ENCODE peak calls at places on chromosomes 2 and 18, in eight cellular contexts. M is IMR-90; L is thyroid gland; Y is Karpas-422; K is adrenal gland; N is OCI-LY7; V is breast epithelium; G is CD8-positive, alpha-beta memory T cell. T is an unnamed sample. For H3K4me1, the result is how much of the 10 kb centered on the place peaks cover.

GRCh38 chr18:51278045-51278649 is 80.7 kb upstream of the MEX3C start:
- DNase-seq in G (no peak), L (peak), M (no peak), V (no peak), K (peak), N (peak), Y (peak), T (no peak)

GRCh38 chr2:200208041-200208440 is 98.5 kb upstream of the SPATS2L start:
- DNase-seq in V (no peak), K (no peak), N (no peak), M (no peak), Y (peak), G (no peak), L (no peak), T (no peak)

GRCh38 chr2:239770240-239770639 is 254.9 kb downstream of the NDUFA10 start:
- DNase-seq in G (no peak), M (no peak), V (peak), K (no peak), N (no peak), L (no peak), Y (no peak), T (no peak)

GRCh38 chr18:22230403-22231042 is 61.1 kb downstream of the GATA6 start:
- DNase-seq in V (no peak), M (peak), N (no peak), Y (no peak), G (no peak), K (no peak), L (no peak), T (no peak)

GRCh38 chr2:189298038-189298437 is 118.5 kb upstream of the COL5A2 start:
- DNase-seq in M (peak), N (no peak), G (no peak), K (no peak), L (no peak), V (no peak), Y (no peak), T (no peak)

GRCh38 chr2:86211033-86211795 is 12.0 kb downstream of the MRPL35 start:
- DNase-seq in Y (peak), M (no peak), N (no peak), G (no peak), V (no peak), K (no peak), L (peak), T (no peak)

GRCh38 chr2:146837857-146838256 is 1007.0 kb upstream of the ACVR2A start:
- DNase-seq in G (no peak), Y (no peak), N (no peak), M (no peak), V (no peak), L (no peak), K (no peak), T (no peak)

GRCh38 chr18:56389190-56389589 is 249.2 kb downstream of the TXNL1 start:
- DNase-seq in N (no peak), K (no peak), L (peak), G (no peak), V (no peak), Y (no peak), M (peak), T (no peak)

GRCh38 chr18:2910261-2910660 is 63.5 kb downstream of the EMILIN2 start:
- DNase-seq in G (no peak), L (no peak), Y (no peak), N (no peak), K (no peak), M (no peak), V (no peak), T (no peak)

GRCh38 chr2:141770511-141770910 is 360.3 kb downstream of the LRP1B start:
- DNase-seq in G (no peak), V (no peak), N (no peak), Y (no peak), K (no peak), M (no peak), L (peak), T (no peak)

GRCh38 chr2:48343571-48344440 is 186.1 kb upstream of the STON1 start:
- DNase-seq in G (no peak), V (no peak), M (peak), Y (no peak), L (no peak), N (no peak), K (no peak), T (peak)

GRCh38 chr18:56413862-56414261 is 224.5 kb downstream of the TXNL1 start:
- DNase-seq in V (no peak), N (no peak), L (no peak), G (no peak), M (no peak), K (no peak), Y (no peak), T (no peak)

GRCh38 chr2:80364511-80365212 is 60.1 kb upstream of the LRRTM1 start:
- DNase-seq in V (no peak), N (no peak), Y (no peak), G (no peak), M (no peak), K (no peak), L (no peak), T (no peak)

DNA sequence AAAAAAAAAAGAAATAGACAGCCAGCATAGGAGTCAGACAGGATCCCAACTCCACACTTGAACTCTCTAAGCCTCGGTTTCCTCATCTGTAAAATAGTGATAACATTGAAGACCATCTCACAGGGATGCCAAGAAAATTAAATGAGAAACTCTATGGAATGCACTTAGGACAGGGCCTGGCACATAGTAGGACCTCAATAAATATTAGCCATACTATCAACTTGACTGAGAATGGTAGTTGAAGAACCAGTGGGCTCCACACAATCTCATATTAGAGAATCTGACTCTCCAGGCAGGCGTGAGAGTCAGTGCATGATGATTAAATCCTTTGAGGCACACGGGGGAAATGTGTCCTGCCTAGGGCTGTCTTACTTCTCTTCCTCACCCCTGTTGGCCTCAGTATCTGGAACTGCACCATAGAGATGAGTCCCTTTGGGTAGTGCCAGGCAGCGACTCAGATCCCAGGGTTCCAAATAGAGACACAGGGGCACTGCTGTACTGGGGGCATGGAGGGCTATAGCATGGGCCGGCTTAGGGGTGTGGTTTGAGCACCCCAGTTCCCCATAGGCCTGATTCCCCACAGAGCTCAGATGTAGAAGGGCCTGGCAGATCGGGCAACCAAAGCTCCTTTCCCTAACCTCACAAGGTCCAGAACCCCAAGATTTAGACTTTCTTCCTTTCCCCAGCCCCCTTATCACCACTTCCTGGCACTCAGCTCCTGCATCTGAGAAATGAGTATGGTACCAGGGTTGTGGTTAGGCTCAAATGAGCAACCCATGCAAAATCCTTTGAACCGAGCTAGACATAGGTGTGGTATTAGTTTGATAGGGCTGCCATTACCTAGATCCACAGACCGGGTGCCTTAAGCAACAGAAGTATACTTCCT is 51.3 kb upstream of the CAB39 start:
- DNase-seq in Y (no peak), G (peak), N (no peak), V (no peak), M (no peak), L (no peak), K (no peak), T (peak)
- H3K4me1 ChIP-seq in Y (under half), G (half or more), N (under half), V (under half), M (under half), L (under half), K (under half), T (half or more)

DNA sequence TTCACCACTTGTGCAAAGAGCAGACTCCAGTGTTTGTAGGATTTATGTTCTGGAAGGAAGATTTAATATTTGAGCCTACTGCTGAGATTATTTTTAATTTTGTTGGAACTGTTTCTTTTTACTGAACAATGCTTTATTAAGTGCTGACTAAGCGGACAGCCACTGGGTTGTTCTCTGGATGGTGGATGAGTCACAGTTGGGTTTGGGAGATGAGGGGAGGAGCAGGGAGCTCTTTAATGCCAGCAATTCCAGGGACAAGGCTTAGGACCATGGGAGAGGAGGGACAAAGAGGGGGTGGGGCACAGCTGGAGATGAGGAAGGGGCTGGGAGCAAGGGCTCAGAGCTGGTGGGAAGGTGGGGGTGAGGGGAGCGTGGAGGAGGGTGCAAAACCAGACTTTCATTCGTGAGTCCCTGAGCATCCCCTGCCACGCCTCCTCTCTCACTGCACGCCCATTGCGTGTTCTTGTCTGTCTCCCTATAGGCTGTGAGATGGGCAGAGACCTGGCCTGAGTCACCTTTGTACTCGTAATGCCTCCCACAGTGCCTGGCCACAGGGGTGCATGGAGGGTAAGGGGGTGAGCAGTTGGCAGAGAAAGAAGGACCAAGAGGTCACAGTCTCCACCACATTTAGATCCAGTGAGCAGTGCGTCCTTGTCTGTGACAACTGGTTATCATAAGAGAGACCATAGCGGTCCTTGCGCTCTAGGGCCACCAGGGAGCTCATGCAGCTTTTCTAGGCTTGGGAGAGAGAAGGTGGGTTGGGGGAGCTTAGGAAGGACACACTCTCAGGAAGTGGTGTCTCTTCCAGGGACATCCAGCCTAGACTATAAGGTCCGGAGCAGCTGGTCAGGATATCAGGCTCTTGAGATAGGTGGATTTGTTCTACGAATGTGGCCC is 18.4 kb downstream of the SLC4A3 start:
- DNase-seq in L (no peak), Y (no peak), G (no peak), V (no peak), K (no peak), N (no peak), M (peak), T (no peak)
- H3K4me1 ChIP-seq in L (under half), Y (under half), G (under half), V (under half), K (under half), N (under half), M (under half), T (under half)

DNA sequence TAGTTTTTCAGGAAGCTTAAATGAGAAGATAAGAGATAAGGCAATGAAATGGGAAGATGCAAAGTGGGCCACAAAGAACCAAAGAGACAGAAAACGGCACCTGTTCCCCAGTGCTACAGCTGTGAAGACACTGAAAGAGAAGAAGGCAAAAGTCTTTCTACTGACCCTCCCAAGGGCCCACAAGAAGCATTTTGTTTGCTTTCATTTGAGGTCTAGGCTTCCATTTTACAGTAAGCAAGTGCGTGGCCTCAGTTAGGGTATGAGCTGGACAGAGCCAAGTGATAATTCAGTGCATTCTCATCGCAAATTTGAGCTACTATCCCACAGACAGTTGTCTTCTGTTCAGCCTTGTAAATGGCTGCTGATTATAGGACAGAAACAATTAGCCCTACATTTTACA is 53.4 kb upstream of the STK17B start:
- DNase-seq in Y (no peak), G (no peak), K (no peak), M (no peak), V (no peak), L (no peak), N (no peak), T (no peak)
- H3K4me1 ChIP-seq in Y (under half), G (half or more), K (under half), M (under half), V (under half), L (under half), N (under half), T (half or more)

DNA sequence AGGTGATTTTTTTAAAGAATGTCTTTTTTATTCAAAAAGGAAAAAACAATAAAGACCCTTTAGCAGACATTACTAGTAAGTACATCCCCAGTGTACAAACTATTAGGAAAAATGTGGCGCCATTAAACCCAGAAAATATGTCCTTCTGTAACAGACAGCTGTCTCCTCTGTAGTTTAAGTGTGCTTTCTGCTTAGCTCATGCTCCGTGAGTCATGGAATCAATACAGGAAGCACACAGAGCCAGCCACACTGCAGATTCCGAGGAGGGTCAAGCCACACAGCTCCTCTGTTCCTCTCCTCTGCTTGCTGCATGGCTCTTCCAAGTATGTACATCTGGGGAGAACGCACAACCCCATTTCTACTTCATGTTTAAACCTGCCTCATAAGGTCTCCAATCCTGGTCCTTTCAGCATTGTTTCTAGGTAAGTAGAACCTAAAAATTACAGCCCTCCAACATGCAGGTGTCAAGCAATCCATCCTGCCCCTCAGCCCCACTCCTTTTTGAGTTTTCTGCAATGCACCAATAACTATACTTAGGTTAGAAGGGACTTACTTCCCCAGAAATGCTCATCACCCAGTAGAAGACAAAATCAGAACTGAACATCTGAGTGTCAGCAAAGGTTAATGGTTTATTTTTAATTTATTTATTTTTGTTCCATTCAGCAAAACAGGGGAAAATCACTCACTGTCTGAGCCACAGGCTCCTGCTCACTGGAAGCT is 37.5 kb downstream of the ACVR1 start:
- DNase-seq in Y (no peak), L (peak), V (no peak), M (peak), K (peak), G (no peak), N (no peak), T (no peak)
- H3K4me1 ChIP-seq in Y (under half), L (half or more), V (under half), M (under half), K (under half), G (under half), N (under half), T (under half)

DNA sequence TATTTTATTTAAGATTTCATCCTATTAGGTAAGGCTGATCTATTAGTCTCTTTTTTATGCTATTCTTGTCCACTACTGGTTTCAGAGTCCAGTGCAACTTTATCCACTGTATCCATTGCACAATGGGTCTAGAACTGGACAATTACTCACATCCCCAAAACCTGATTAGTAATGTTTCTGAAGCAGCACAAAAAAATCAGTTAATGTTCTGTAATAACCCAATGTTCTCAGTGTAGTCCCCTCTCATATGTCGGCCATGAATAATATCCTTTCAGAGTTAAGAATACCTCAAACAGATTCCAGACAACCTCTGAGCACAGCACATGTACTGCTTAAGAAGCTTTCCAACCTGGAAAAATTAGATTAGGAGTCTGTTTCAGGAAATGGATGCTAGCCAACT is 29.7 kb downstream of the MGAT4A start:
- DNase-seq in V (no peak), G (no peak), Y (no peak), L (no peak), K (no peak), N (no peak), M (no peak), T (no peak)
- H3K4me1 ChIP-seq in V (under half), G (half or more), Y (under half), L (under half), K (under half), N (under half), M (under half), T (half or more)

T was measured in CD4-positive, alpha-beta memory T cell.